ENCODE peak calls at places on chromosomes 11 and 22, in six cellular contexts. Z, L, K, R, E and C are unnamed samples.

GRCh38 chr22:50218996-50219727 is 18.4 kb downstream of the SELENOO start:
- DNase-seq in Z (no peak), R (peak; percentile 25), K (peak; percentile 49), L (peak; percentile 74), E (peak; percentile 41), C (peak; percentile 77)

GRCh38 chr11:102268083-102268984 is 49.0 kb upstream of the BIRC3 start:
- DNase-seq in R (peak; percentile 89), E (peak; percentile 59), K (peak; percentile 95), L (peak; percentile 55), Z (peak; percentile 64), C (peak; percentile 97)

GRCh38 chr11:70669871-70670683 is 271.7 kb downstream of the CTTN start:
- DNase-seq in K (no peak), L (no peak), Z (no peak), E (no peak), R (no peak), C (no peak)

GRCh38 chr11:68467446-68467845 is 6.9 kb downstream of the PPP6R3 start:
- DNase-seq in E (no peak), Z (no peak), L (no peak), K (no peak), R (no peak), C (peak; percentile 15)

GRCh38 chr11:69301491-69302401 is 7.8 kb downstream of the MYEOV start:
- DNase-seq in L (peak; percentile 91), E (peak; percentile 85), R (no peak), Z (no peak), K (peak; percentile 51), C (no peak)

GRCh38 chr11:93983542-93984204 is 37.5 kb upstream of the HEPHL1 start:
- DNase-seq in E (no peak), Z (no peak), L (no peak), R (no peak), K (no peak), C (no peak)

GRCh38 chr11:15912825-15913224 is 443.5 kb downstream of the SOX6 start:
- DNase-seq in L (no peak), E (no peak), K (peak; percentile 84), Z (no peak), R (no peak), C (no peak)

GRCh38 chr22:40076702-40077645 is 82.2 kb downstream of the FAM83F start:
- DNase-seq in Z (no peak), K (no peak), R (no peak), L (peak; percentile 43), E (peak; percentile 3), C (no peak)

GRCh38 chr11:93169950-93170561 is 27.7 kb downstream of the SLC36A4 start:
- DNase-seq in R (no peak), K (peak; percentile 55), E (peak; percentile 39), Z (no peak), L (peak; percentile 62), C (no peak)

GRCh38 chr11:3159296-3160190 is 5.6 kb downstream of the OSBPL5 start:
- DNase-seq in E (no peak), L (no peak), R (no peak), K (peak; percentile 14), Z (no peak), C (no peak)

GRCh38 chr11:16985297-16985696 is 28.9 kb downstream of the PLEKHA7 start:
- DNase-seq in R (no peak), E (no peak), L (no peak), K (no peak), Z (no peak), C (no peak)

GRCh38 chr11:16982809-16983208 is 31.4 kb downstream of the PLEKHA7 start:
- DNase-seq in R (no peak), L (no peak), Z (no peak), K (no peak), E (no peak), C (no peak)

GRCh38 chr11:16986434-16987204 is 27.6 kb downstream of the PLEKHA7 start:
- DNase-seq in R (no peak), K (peak; percentile 79), Z (no peak), E (no peak), L (no peak), C (peak; percentile 48)

GRCh38 chr11:16982256-16982671 is 31.9 kb downstream of the PLEKHA7 start:
- DNase-seq in Z (no peak), R (no peak), L (no peak), E (no peak), K (no peak), C (no peak)

GRCh38 chr11:16984229-16984628 is 30.0 kb downstream of the PLEKHA7 start:
- DNase-seq in Z (no peak), R (no peak), E (no peak), K (no peak), L (no peak), C (no peak)
- H2AK5ac ChIP-seq in Z (no peak overlapping the region), R (no peak overlapping the region), E (no peak overlapping the region), K (no peak overlapping the region), L (no peak overlapping the region), C (no peak overlapping the region)

GRCh38 chr11:61762798-61763197 is 10.4 kb downstream of the MYRF start:
- DNase-seq in Z (no peak), E (no peak), K (no peak), L (no peak), R (no peak), C (no peak)

GRCh38 chr11:61760946-61761345 is 8.5 kb downstream of the MYRF start:
- DNase-seq in R (no peak), L (no peak), E (no peak), K (no peak), Z (no peak), C (no peak)

GRCh38 chr11:61761440-61762163 is 9.2 kb downstream of the MYRF start:
- DNase-seq in L (no peak), R (no peak), Z (no peak), E (no peak), K (no peak), C (no peak)

GRCh38 chr11:61763930-61764605 is 11.6 kb downstream of the MYRF start:
- DNase-seq in K (no peak), R (no peak), Z (no peak), E (no peak), L (no peak), C (no peak)

DNA sequence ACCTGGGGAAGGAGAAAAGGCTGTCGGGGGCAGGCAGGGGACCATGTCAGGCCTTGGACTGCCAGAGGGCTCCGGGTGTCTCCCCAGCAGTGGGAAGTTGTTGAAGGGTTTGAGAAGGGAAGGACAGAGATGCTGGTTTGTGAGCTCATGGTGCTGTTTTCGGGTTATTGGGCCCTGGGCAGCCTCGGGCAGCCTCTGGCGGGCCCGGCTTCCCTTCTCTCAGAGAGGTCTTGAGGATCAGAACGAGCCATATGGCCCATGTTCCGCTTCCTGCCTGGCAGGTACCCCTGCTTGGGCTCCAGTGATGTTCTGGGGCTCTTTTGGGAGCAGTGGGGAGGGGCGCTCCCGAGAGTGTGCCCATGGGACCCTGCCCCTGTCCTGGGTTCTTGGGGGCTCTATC is 9.8 kb downstream of the MYRF start:
- DNase-seq in L (no peak), Z (no peak), E (no peak), R (no peak), K (no peak), C (no peak)
- H3K79me1 ChIP-seq in L (no peaks in the 10 kb centered on the region), Z (peaks cover 5% of the 10 kb centered on the region), E (peaks cover 21% of the 10 kb centered on the region), R (no peaks in the 10 kb centered on the region), K (no peaks in the 10 kb centered on the region), C (no peaks in the 10 kb centered on the region)

GRCh38 chr11:112082729-112083128 is 3.8 kb downstream of the TIMM8B start:
- DNase-seq in L (peak; percentile 76), Z (no peak), R (no peak), E (peak; percentile 95), K (no peak), C (no peak)

GRCh38 chr11:112086422-112087191 is at the start of the genes SDHD and TIMM8B:
- DNase-seq in L (peak; percentile 96), R (peak; percentile 84), K (peak; percentile 99), E (peak; percentile 97), Z (peak; percentile 97), C (peak; percentile 95)

GRCh38 chr11:112085822-112086421 is 634 bp downstream of the TIMM8B start:
- DNase-seq in E (peak; percentile 46), Z (no peak), K (peak; percentile 36), L (peak; percentile 17), R (no peak), C (no peak)

DNA sequence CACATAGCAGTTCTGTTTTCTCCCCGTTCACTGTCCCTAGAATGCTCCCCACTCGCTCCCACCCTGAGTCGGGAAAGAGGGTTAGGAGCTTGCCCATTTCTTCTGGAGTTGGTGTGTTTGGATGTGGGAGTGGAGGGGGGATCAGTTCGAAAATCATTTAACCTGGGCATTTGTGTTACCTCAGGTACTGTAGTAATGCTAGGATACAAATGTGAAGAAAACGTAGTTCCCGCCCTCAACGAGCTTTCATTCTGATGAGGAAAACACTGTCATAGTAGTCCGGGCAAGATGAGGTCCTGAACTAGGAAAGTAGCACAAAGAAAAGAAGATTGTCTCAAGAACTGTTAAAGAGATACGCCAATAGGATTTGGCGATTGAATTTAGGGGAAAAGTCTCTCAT is 539 bp downstream of the SDHD start:
- DNase-seq in E (no peak), Z (no peak), L (no peak), K (peak; percentile 1), R (no peak), C (no peak)
- H2AK5ac ChIP-seq in E (peak overlapping the region; percentile 32), Z (no peak overlapping the region), L (no peak overlapping the region), K (no peak overlapping the region), R (no peak overlapping the region), C (no peak overlapping the region)

DNA sequence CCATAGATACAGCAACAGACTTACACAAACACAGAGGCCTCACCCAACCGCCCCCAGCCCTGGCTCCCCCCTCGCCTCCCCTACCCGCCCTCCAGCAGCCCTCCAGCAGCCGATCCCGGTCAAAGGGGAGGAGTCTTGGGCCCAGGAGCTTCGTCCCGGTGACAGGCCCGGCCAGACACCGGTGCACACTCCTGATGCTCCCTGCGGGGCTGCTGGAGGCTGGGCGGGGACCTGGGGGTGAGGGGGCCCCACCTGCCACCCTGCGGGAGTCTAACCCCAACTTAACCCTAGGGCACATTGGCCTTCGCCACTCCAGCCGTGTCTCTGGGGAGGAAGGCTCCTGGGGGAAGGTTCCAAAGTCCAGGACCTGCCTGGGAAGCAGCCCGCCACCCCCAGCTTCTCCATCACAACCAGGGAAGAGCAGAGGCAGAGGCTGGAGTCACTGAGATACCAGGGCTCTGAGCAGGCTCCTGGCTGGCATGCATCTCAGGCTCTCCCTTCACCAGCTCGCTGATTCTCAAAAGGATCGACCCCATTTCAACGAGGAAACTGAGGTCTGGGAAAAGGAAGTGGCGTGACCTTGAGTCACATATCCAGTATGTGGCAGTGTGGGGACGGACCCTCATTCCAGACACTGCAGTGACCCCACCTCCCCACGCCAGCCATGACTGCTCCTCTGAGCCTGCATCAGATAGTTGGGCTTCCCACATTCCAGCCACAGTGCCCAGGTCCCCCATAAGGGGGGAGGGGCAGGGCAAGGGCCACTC is 14.4 kb downstream of the BCL9L start:
- DNase-seq in R (no peak), L (peak; percentile 52), K (peak; percentile 83), Z (no peak), E (peak; percentile 83), C (peak; percentile 57)
- H3K79me1 ChIP-seq in R (peaks cover 15% of the 10 kb centered on the region), L (peaks cover 76% of the 10 kb centered on the region), K (peaks cover 31% of the 10 kb centered on the region), Z (peaks cover 7% of the 10 kb centered on the region), E (peaks cover 10% of the 10 kb centered on the region), C (peaks cover 2% of the 10 kb centered on the region)